ENCODE peak calls at places on chromosomes 11 and 22, in nine cellular contexts. One of them, this sample, is unnamed.

GRCh38 chr11:77101043-77101537 is 1.6 kb upstream of the OMP start:
- DNase-seq in ACHN: peak
- DNase-seq in hippocampal formation: no peak
- DNase-seq in activated naive CD4-positive, alpha-beta T cell treated with Interleukin-2 at 50 U/mL for 16 hours: no peak
- DNase-seq in tibial artery: no peak
- DNase-seq in anterior cingulate cortex: no peak
- DNase-seq in stimulated activated CD8-positive, alpha-beta memory T cell treated with anti-CD3 and anti-CD28 coated beads, Interleukin-15, amount 100 ng/mL, for 24 hours: no peak
- DNase-seq in fibroblast of the aortic adventitia: no peak
- DNase-seq in cardiac muscle cell: peak
- DNase-seq in this sample: no peak

GRCh38 chr22:46201059-46201757 is 48.9 kb downstream of the CDPF1 start:
- DNase-seq in ACHN: no peak
- DNase-seq in hippocampal formation: no peak
- DNase-seq in activated naive CD4-positive, alpha-beta T cell treated with Interleukin-2 at 50 U/mL for 16 hours: no peak
- DNase-seq in tibial artery: no peak
- DNase-seq in anterior cingulate cortex: no peak
- DNase-seq in stimulated activated CD8-positive, alpha-beta memory T cell treated with anti-CD3 and anti-CD28 coated beads, Interleukin-15, amount 100 ng/mL, for 24 hours: no peak
- DNase-seq in fibroblast of the aortic adventitia: no peak
- DNase-seq in cardiac muscle cell: no peak
- DNase-seq in this sample: no peak

GRCh38 chr11:3159296-3160190 is 5.6 kb downstream of the OSBPL5 start:
- DNase-seq in ACHN: no peak
- DNase-seq in hippocampal formation: no peak
- DNase-seq in activated naive CD4-positive, alpha-beta T cell treated with Interleukin-2 at 50 U/mL for 16 hours: no peak
- DNase-seq in tibial artery: peak
- DNase-seq in anterior cingulate cortex: no peak
- DNase-seq in stimulated activated CD8-positive, alpha-beta memory T cell treated with anti-CD3 and anti-CD28 coated beads, Interleukin-15, amount 100 ng/mL, for 24 hours: no peak
- DNase-seq in fibroblast of the aortic adventitia: no peak
- DNase-seq in cardiac muscle cell: peak
- DNase-seq in this sample: no peak

GRCh38 chr11:133929401-133930052 is 27.2 kb downstream of the IGSF9B start:
- DNase-seq in ACHN: no peak
- DNase-seq in hippocampal formation: no peak
- DNase-seq in activated naive CD4-positive, alpha-beta T cell treated with Interleukin-2 at 50 U/mL for 16 hours: no peak
- DNase-seq in tibial artery: no peak
- DNase-seq in anterior cingulate cortex: no peak
- DNase-seq in stimulated activated CD8-positive, alpha-beta memory T cell treated with anti-CD3 and anti-CD28 coated beads, Interleukin-15, amount 100 ng/mL, for 24 hours: no peak
- DNase-seq in fibroblast of the aortic adventitia: no peak
- DNase-seq in cardiac muscle cell: no peak
- DNase-seq in this sample: no peak

GRCh38 chr11:72222907-72223614 is 1.5 kb upstream of the INPPL1 start:
- DNase-seq in ACHN: peak
- DNase-seq in hippocampal formation: peak
- DNase-seq in activated naive CD4-positive, alpha-beta T cell treated with Interleukin-2 at 50 U/mL for 16 hours: peak
- DNase-seq in tibial artery: peak
- DNase-seq in anterior cingulate cortex: peak
- DNase-seq in stimulated activated CD8-positive, alpha-beta memory T cell treated with anti-CD3 and anti-CD28 coated beads, Interleukin-15, amount 100 ng/mL, for 24 hours: peak
- DNase-seq in fibroblast of the aortic adventitia: peak
- DNase-seq in cardiac muscle cell: peak
- DNase-seq in this sample: peak

GRCh38 chr11:12818333-12819015 is 144.3 kb downstream of the TEAD1 start:
- DNase-seq in ACHN: no peak
- DNase-seq in hippocampal formation: no peak
- DNase-seq in activated naive CD4-positive, alpha-beta T cell treated with Interleukin-2 at 50 U/mL for 16 hours: no peak
- DNase-seq in tibial artery: no peak
- DNase-seq in anterior cingulate cortex: no peak
- DNase-seq in stimulated activated CD8-positive, alpha-beta memory T cell treated with anti-CD3 and anti-CD28 coated beads, Interleukin-15, amount 100 ng/mL, for 24 hours: no peak
- DNase-seq in fibroblast of the aortic adventitia: peak
- DNase-seq in cardiac muscle cell: peak
- DNase-seq in this sample: no peak

GRCh38 chr11:120974980-120975379 is 48.9 kb upstream of the TBCEL start:
- DNase-seq in ACHN: no peak
- DNase-seq in hippocampal formation: no peak
- DNase-seq in activated naive CD4-positive, alpha-beta T cell treated with Interleukin-2 at 50 U/mL for 16 hours: no peak
- DNase-seq in tibial artery: no peak
- DNase-seq in anterior cingulate cortex: no peak
- DNase-seq in stimulated activated CD8-positive, alpha-beta memory T cell treated with anti-CD3 and anti-CD28 coated beads, Interleukin-15, amount 100 ng/mL, for 24 hours: no peak
- DNase-seq in fibroblast of the aortic adventitia: no peak
- DNase-seq in cardiac muscle cell: no peak
- DNase-seq in this sample: no peak

GRCh38 chr11:114315749-114316368 is 19.7 kb downstream of the NNMT start:
- DNase-seq in ACHN: no peak
- DNase-seq in hippocampal formation: no peak
- DNase-seq in activated naive CD4-positive, alpha-beta T cell treated with Interleukin-2 at 50 U/mL for 16 hours: no peak
- DNase-seq in tibial artery: no peak
- DNase-seq in anterior cingulate cortex: no peak
- DNase-seq in stimulated activated CD8-positive, alpha-beta memory T cell treated with anti-CD3 and anti-CD28 coated beads, Interleukin-15, amount 100 ng/mL, for 24 hours: no peak
- DNase-seq in fibroblast of the aortic adventitia: peak
- DNase-seq in cardiac muscle cell: peak
- DNase-seq in this sample: no peak

GRCh38 chr11:2943711-2944118 is 14.5 kb upstream of the PHLDA2 start:
- DNase-seq in ACHN: no peak
- DNase-seq in hippocampal formation: no peak
- DNase-seq in activated naive CD4-positive, alpha-beta T cell treated with Interleukin-2 at 50 U/mL for 16 hours: no peak
- DNase-seq in tibial artery: no peak
- DNase-seq in anterior cingulate cortex: no peak
- DNase-seq in stimulated activated CD8-positive, alpha-beta memory T cell treated with anti-CD3 and anti-CD28 coated beads, Interleukin-15, amount 100 ng/mL, for 24 hours: no peak
- DNase-seq in fibroblast of the aortic adventitia: no peak
- DNase-seq in cardiac muscle cell: no peak
- DNase-seq in this sample: no peak

GRCh38 chr11:86116996-86117705 is 48.3 kb upstream of the PICALM start:
- DNase-seq in ACHN: peak
- DNase-seq in hippocampal formation: no peak
- DNase-seq in activated naive CD4-positive, alpha-beta T cell treated with Interleukin-2 at 50 U/mL for 16 hours: no peak
- DNase-seq in tibial artery: no peak
- DNase-seq in anterior cingulate cortex: no peak
- DNase-seq in stimulated activated CD8-positive, alpha-beta memory T cell treated with anti-CD3 and anti-CD28 coated beads, Interleukin-15, amount 100 ng/mL, for 24 hours: no peak
- DNase-seq in fibroblast of the aortic adventitia: peak
- DNase-seq in cardiac muscle cell: peak
- DNase-seq in this sample: no peak

GRCh38 chr11:2193099-2193886 is 21.7 kb upstream of the TH start:
- DNase-seq in ACHN: no peak
- DNase-seq in hippocampal formation: no peak
- DNase-seq in activated naive CD4-positive, alpha-beta T cell treated with Interleukin-2 at 50 U/mL for 16 hours: no peak
- DNase-seq in tibial artery: no peak
- DNase-seq in anterior cingulate cortex: no peak
- DNase-seq in stimulated activated CD8-positive, alpha-beta memory T cell treated with anti-CD3 and anti-CD28 coated beads, Interleukin-15, amount 100 ng/mL, for 24 hours: no peak
- DNase-seq in fibroblast of the aortic adventitia: no peak
- DNase-seq in cardiac muscle cell: no peak
- DNase-seq in this sample: no peak

GRCh38 chr11:36500315-36500721 is 9.8 kb downstream of the TRAF6 start:
- DNase-seq in ACHN: peak
- DNase-seq in hippocampal formation: peak
- DNase-seq in activated naive CD4-positive, alpha-beta T cell treated with Interleukin-2 at 50 U/mL for 16 hours: no peak
- DNase-seq in tibial artery: no peak
- DNase-seq in anterior cingulate cortex: no peak
- DNase-seq in stimulated activated CD8-positive, alpha-beta memory T cell treated with anti-CD3 and anti-CD28 coated beads, Interleukin-15, amount 100 ng/mL, for 24 hours: no peak
- DNase-seq in fibroblast of the aortic adventitia: peak
- DNase-seq in cardiac muscle cell: peak
- DNase-seq in this sample: no peak

GRCh38 chr11:65132238-65132987 is 1.9 kb downstream of the SYVN1 start:
- DNase-seq in ACHN: no peak
- DNase-seq in hippocampal formation: no peak
- DNase-seq in activated naive CD4-positive, alpha-beta T cell treated with Interleukin-2 at 50 U/mL for 16 hours: no peak
- DNase-seq in tibial artery: no peak
- DNase-seq in anterior cingulate cortex: no peak
- DNase-seq in stimulated activated CD8-positive, alpha-beta memory T cell treated with anti-CD3 and anti-CD28 coated beads, Interleukin-15, amount 100 ng/mL, for 24 hours: no peak
- DNase-seq in fibroblast of the aortic adventitia: no peak
- DNase-seq in cardiac muscle cell: no peak
- DNase-seq in this sample: no peak

GRCh38 chr11:26778000-26778757 is 56.3 kb upstream of the SLC5A12 start:
- DNase-seq in ACHN: no peak
- DNase-seq in hippocampal formation: no peak
- DNase-seq in activated naive CD4-positive, alpha-beta T cell treated with Interleukin-2 at 50 U/mL for 16 hours: no peak
- DNase-seq in tibial artery: no peak
- DNase-seq in anterior cingulate cortex: no peak
- DNase-seq in stimulated activated CD8-positive, alpha-beta memory T cell treated with anti-CD3 and anti-CD28 coated beads, Interleukin-15, amount 100 ng/mL, for 24 hours: no peak
- DNase-seq in fibroblast of the aortic adventitia: peak
- DNase-seq in cardiac muscle cell: peak
- DNase-seq in this sample: no peak

GRCh38 chr11:123653997-123654565 is 343 bp downstream of the SCN3B start:
- DNase-seq in ACHN: peak
- DNase-seq in hippocampal formation: no peak
- DNase-seq in activated naive CD4-positive, alpha-beta T cell treated with Interleukin-2 at 50 U/mL for 16 hours: peak
- DNase-seq in tibial artery: peak
- DNase-seq in anterior cingulate cortex: no peak
- DNase-seq in stimulated activated CD8-positive, alpha-beta memory T cell treated with anti-CD3 and anti-CD28 coated beads, Interleukin-15, amount 100 ng/mL, for 24 hours: no peak
- DNase-seq in fibroblast of the aortic adventitia: peak
- DNase-seq in cardiac muscle cell: peak
- DNase-seq in this sample: peak

GRCh38 chr11:59552844-59553243 is 41.5 kb downstream of the OR4D9 start:
- DNase-seq in ACHN: no peak
- DNase-seq in hippocampal formation: no peak
- DNase-seq in activated naive CD4-positive, alpha-beta T cell treated with Interleukin-2 at 50 U/mL for 16 hours: no peak
- DNase-seq in tibial artery: no peak
- DNase-seq in anterior cingulate cortex: no peak
- DNase-seq in stimulated activated CD8-positive, alpha-beta memory T cell treated with anti-CD3 and anti-CD28 coated beads, Interleukin-15, amount 100 ng/mL, for 24 hours: no peak
- DNase-seq in fibroblast of the aortic adventitia: no peak
- DNase-seq in cardiac muscle cell: no peak
- DNase-seq in this sample: no peak

GRCh38 chr11:45233804-45234170 is 52.4 kb downstream of the SYT13 start:
- DNase-seq in ACHN: no peak
- DNase-seq in hippocampal formation: no peak
- DNase-seq in activated naive CD4-positive, alpha-beta T cell treated with Interleukin-2 at 50 U/mL for 16 hours: no peak
- DNase-seq in tibial artery: peak
- DNase-seq in anterior cingulate cortex: no peak
- DNase-seq in stimulated activated CD8-positive, alpha-beta memory T cell treated with anti-CD3 and anti-CD28 coated beads, Interleukin-15, amount 100 ng/mL, for 24 hours: no peak
- DNase-seq in fibroblast of the aortic adventitia: no peak
- DNase-seq in cardiac muscle cell: no peak
- DNase-seq in this sample: no peak

GRCh38 chr22:28402066-28402465 is 277.6 kb downstream of the TTC28 start:
- DNase-seq in ACHN: no peak
- DNase-seq in hippocampal formation: no peak
- DNase-seq in activated naive CD4-positive, alpha-beta T cell treated with Interleukin-2 at 50 U/mL for 16 hours: no peak
- DNase-seq in tibial artery: no peak
- DNase-seq in anterior cingulate cortex: no peak
- DNase-seq in stimulated activated CD8-positive, alpha-beta memory T cell treated with anti-CD3 and anti-CD28 coated beads, Interleukin-15, amount 100 ng/mL, for 24 hours: no peak
- DNase-seq in fibroblast of the aortic adventitia: no peak
- DNase-seq in cardiac muscle cell: no peak
- DNase-seq in this sample: no peak

GRCh38 chr11:26048271-26048670 is 283.7 kb upstream of the ANO3 start:
- DNase-seq in ACHN: no peak
- DNase-seq in hippocampal formation: no peak
- DNase-seq in activated naive CD4-positive, alpha-beta T cell treated with Interleukin-2 at 50 U/mL for 16 hours: no peak
- DNase-seq in tibial artery: no peak
- DNase-seq in anterior cingulate cortex: no peak
- DNase-seq in stimulated activated CD8-positive, alpha-beta memory T cell treated with anti-CD3 and anti-CD28 coated beads, Interleukin-15, amount 100 ng/mL, for 24 hours: no peak
- DNase-seq in fibroblast of the aortic adventitia: no peak
- DNase-seq in cardiac muscle cell: peak
- DNase-seq in this sample: no peak

GRCh38 chr22:48450188-48450825 is 1377.4 kb downstream of the BRD1 start:
- DNase-seq in ACHN: no peak
- DNase-seq in hippocampal formation: no peak
- DNase-seq in activated naive CD4-positive, alpha-beta T cell treated with Interleukin-2 at 50 U/mL for 16 hours: no peak
- DNase-seq in tibial artery: no peak
- DNase-seq in anterior cingulate cortex: no peak
- DNase-seq in stimulated activated CD8-positive, alpha-beta memory T cell treated with anti-CD3 and anti-CD28 coated beads, Interleukin-15, amount 100 ng/mL, for 24 hours: no peak
- DNase-seq in fibroblast of the aortic adventitia: no peak
- DNase-seq in cardiac muscle cell: no peak
- DNase-seq in this sample: no peak

This sample was measured in cerebellum.